ENCODE peak calls at places on chromosomes 13 and 19, in nine cellular contexts. C is neural crest cell; F is GM23338; P is CD8-positive, alpha-beta T cell; J is nephron progenitor cell; A is cardiac fibroblast; T is IMR-90; Y is HFFc6; V is GM12864. M is an unnamed sample.

GRCh38 chr13:37775871-37776270 is 93.7 kb downstream of the TRPC4 start:
- DNase-seq in J (no peak), T (peak; percentile 60), Y (peak; percentile 34), V (no peak), C (no peak), A (no peak), P (no peak), F (no peak), M (no peak)

GRCh38 chr19:44692379-44692721 is 6.6 kb upstream of the CEACAM16 start:
- DNase-seq in Y (no peak), C (no peak), F (no peak), P (no peak), V (no peak), T (no peak), A (no peak), J (no peak), M (no peak)

GRCh38 chr13:108760129-108760528 is 130.7 kb downstream of the MYO16 start:
- DNase-seq in P (no peak), J (no peak), A (no peak), V (no peak), Y (no peak), T (no peak), F (no peak), C (no peak), M (no peak)

GRCh38 chr13:40087021-40088002 is 431.9 kb downstream of the COG6 start:
- DNase-seq in C (no peak), Y (no peak), T (no peak), F (peak; percentile 46), A (no peak), V (no peak), J (peak; percentile 11), P (no peak), M (no peak)

GRCh38 chr13:20114066-20114465 is 46.8 kb downstream of the GJA3 start:
- DNase-seq in J (no peak), P (no peak), C (no peak), T (no peak), F (no peak), V (no peak), A (no peak), Y (no peak), M (no peak)

GRCh38 chr19:34733266-34733825 is 697 bp upstream of the ZNF181 start:
- DNase-seq in A (no peak), T (no peak), Y (no peak), F (peak; percentile 75), V (no peak), C (no peak), P (no peak), J (peak; percentile 42), M (peak; percentile 82)

GRCh38 chr13:96898855-96899254 is 95.4 kb downstream of the OXGR1 start:
- DNase-seq in C (no peak), V (no peak), F (peak; percentile 64), A (no peak), P (no peak), J (no peak), Y (no peak), T (no peak), M (no peak)

GRCh38 chr13:88051746-88052482 is 380.7 kb downstream of the SLITRK5 start:
- DNase-seq in P (no peak), C (no peak), T (no peak), Y (no peak), J (no peak), A (no peak), F (peak; percentile 2), V (no peak), M (no peak)

GRCh38 chr19:8089664-8090601 is 37.4 kb downstream of the CCL25 start:
- DNase-seq in J (no peak), F (peak; percentile 21), C (no peak), T (no peak), P (no peak), Y (no peak), A (no peak), V (no peak), M (no peak)

GRCh38 chr19:10850631-10851030 is 2.4 kb downstream of the C19orf38 start:
- DNase-seq in T (no peak), V (no peak), C (no peak), F (no peak), J (no peak), A (no peak), Y (no peak), P (no peak), M (no peak)

GRCh38 chr19:54473071-54473941 is at the start of gene CDC42EP5:
- DNase-seq in J (peak; percentile 70), A (peak; percentile 94), V (no peak), C (peak; percentile 33), P (no peak), T (peak; percentile 85), Y (peak; percentile 80), F (peak; percentile 46), M (peak; percentile 83)

GRCh38 chr19:17441241-17442135 is 7.0 kb downstream of the TMEM221 start:
- DNase-seq in V (no peak), P (peak; percentile 32), Y (peak; percentile 9), F (peak; percentile 75), T (no peak), A (peak; percentile 47), C (peak; percentile 31), J (peak; percentile 44), M (no peak)

GRCh38 chr19:11576186-11576585 is 1.3 kb downstream of the ACP5 start:
- DNase-seq in F (no peak), P (no peak), C (no peak), Y (no peak), T (no peak), A (no peak), V (no peak), J (no peak), M (no peak)

GRCh38 chr13:99206873-99207272 is 6.2 kb downstream of the UBAC2 start:
- DNase-seq in Y (no peak), T (no peak), V (no peak), C (no peak), J (no peak), P (no peak), A (no peak), F (no peak), M (no peak)

GRCh38 chr13:113046066-113046882 is 59.3 kb upstream of the F7 start:
- DNase-seq in T (no peak), F (no peak), V (no peak), A (no peak), C (no peak), J (no peak), Y (no peak), P (no peak), M (no peak)
- TF ChIP-seq CTCF in T (no peak), F (no peak), V (no peak), A (no peak), C (no peak), J (no peak), Y (no peak), P (no peak), M (no peak)

GRCh38 chr13:44651209-44651608 is 75.1 kb upstream of the TSC22D1 start:
- DNase-seq in A (no peak), F (peak; percentile 57), J (no peak), V (no peak), P (no peak), C (no peak), Y (no peak), T (no peak), M (no peak)

GRCh38 chr13:44649834-44650233 is 73.7 kb upstream of the TSC22D1 start:
- DNase-seq in T (no peak), J (no peak), V (no peak), Y (no peak), C (no peak), A (no peak), F (no peak), P (no peak), M (no peak)

GRCh38 chr13:44649118-44649455 is 73.0 kb upstream of the TSC22D1 start:
- DNase-seq in J (peak; percentile 11), C (no peak), V (no peak), Y (no peak), F (peak; percentile 75), A (no peak), T (no peak), P (no peak), M (no peak)

GRCh38 chr13:44646044-44646443 is 69.9 kb upstream of the TSC22D1 start:
- DNase-seq in V (no peak), C (no peak), F (no peak), J (no peak), P (no peak), T (no peak), Y (no peak), A (no peak), M (no peak)

GRCh38 chr13:44648392-44649117 is 72.4 kb upstream of the TSC22D1 start:
- DNase-seq in P (no peak), Y (no peak), J (no peak), T (no peak), C (no peak), F (peak; percentile 43), A (peak; percentile 39), V (no peak), M (no peak)
- TF ChIP-seq CTCF in P (peak; percentile 51), Y (peak; percentile 73), J (peak; percentile 52), T (peak; percentile 21), C (peak; percentile 63), F (peak; percentile 62), A (peak; percentile 49), V (peak; percentile 37), M (no peak)

DNA sequence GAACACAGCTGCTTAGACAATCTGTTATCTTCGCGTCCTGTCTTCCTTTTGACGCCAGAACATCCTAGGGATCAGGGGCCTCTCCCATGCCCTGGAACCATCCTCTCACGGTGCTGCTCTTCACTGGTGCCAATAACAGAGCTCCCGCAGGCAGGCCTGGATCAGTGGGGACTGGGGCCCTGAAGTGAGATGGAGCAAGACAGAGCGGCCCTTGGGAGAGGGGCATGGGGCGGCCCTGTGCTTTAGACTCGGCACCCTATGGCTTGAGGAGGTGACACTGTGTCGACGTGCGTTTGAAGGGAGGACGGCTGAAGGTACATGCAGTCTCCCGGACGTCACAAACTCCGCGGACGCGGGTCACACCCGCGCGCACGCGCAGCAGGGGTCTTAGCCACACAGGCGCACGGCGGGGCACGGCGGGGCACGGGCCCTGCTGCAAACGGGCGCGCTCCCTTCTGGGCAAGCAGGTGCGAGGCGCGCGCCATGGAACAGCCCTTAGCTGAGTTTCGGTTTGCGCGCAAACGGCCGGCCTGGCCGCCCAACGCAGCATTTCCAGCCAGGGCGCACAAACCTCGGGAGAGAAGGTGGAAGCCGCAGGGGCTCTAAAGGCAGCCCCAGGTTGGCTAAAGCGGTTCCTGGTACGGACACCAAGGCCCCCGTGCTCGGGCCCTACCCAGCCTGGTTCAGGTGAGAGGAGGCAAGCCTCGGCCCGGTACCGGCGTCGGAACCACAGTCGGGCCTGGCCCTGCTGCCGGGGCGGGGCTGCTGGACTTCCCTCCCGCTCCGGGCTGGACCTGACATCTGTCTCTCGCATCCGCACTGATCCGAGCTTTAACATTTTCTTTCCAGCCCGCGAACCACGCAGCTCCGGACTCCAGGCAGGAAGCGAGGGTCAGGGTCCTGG is 16.5 kb upstream of the RNF17 start:
- DNase-seq in C (no peak), F (peak; percentile 79), P (no peak), A (peak; percentile 15), T (no peak), Y (no peak), J (peak; percentile 71), V (no peak), M (no peak)
- TF ChIP-seq CTCF in C (no peak), F (no peak), P (no peak), A (no peak), T (no peak), Y (no peak), J (no peak), V (no peak), M (no peak)

DNA sequence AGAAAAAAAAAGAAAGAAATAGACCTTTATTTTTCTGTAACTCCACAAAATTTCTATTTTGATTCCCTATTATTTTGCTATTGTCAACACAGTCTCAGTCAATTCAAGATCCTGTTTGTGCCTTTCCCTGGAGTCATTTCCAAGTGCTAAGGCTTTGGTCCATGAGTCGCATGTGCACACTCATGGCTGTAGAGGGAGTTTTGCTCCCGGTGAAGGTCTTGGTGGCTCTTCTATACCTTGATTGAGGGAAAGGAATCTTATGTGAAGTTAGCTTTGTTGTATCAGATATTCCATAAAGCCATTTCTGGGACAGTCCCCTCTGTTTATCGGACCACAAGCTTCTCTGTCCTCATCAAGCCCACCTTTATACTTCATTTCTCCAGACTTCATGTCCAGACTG is 58.7 kb upstream of the ALOX5AP start:
- DNase-seq in C (no peak), A (peak; percentile 42), T (peak; percentile 47), V (no peak), P (no peak), J (no peak), Y (peak; percentile 27), F (peak; percentile 22), M (no peak)
- TF ChIP-seq CTCF in C (peak; percentile 25), A (peak; percentile 60), T (peak; percentile 36), V (no peak), P (no peak), J (peak; percentile 33), Y (peak; percentile 63), F (peak; percentile 32), M (no peak)

M was measured in suprapubic skin.